ENCODE peak calls at places on chromosomes 5 and 9, in seven cellular contexts. A, D, I, Z, N, P and V are unnamed samples.

GRCh38 chr5:96177303-96177869 is 215.7 kb upstream of the ELL2 start:
- DNase-seq in A (peak; percentile 73), D (no peak), I (peak; percentile 40), Z (no peak), N (peak; percentile 12), P (no peak), V (no peak)

GRCh38 chr9:116945817-116946216 is 258.7 kb downstream of the TRIM32 start:
- DNase-seq in A (no peak), D (no peak), I (no peak), Z (no peak), N (no peak), P (no peak), V (no peak)

GRCh38 chr9:7788772-7789171 is 10.8 kb downstream of the DMAC1 start:
- DNase-seq in A (no peak), D (no peak), I (no peak), Z (no peak), N (no peak), P (no peak), V (no peak)

GRCh38 chr5:61758711-61759110 is 426.7 kb downstream of the ZSWIM6 start:
- DNase-seq in A (no peak), D (no peak), I (no peak), Z (no peak), N (no peak), P (no peak), V (no peak)

GRCh38 chr5:68554566-68555279 is 339.2 kb downstream of the PIK3R1 start:
- DNase-seq in A (no peak), D (no peak), I (no peak), Z (no peak), N (peak; percentile 16), P (peak; percentile 34), V (no peak)

GRCh38 chr5:74072646-74073045 is 446.6 kb downstream of the ARHGEF28 start:
- DNase-seq in A (no peak), D (no peak), I (no peak), Z (no peak), N (no peak), P (no peak), V (no peak)

GRCh38 chr9:136991993-136992818 is at the start of gene PAXX:
- DNase-seq in A (no peak), D (peak; percentile 93), I (peak; percentile 70), Z (peak; percentile 96), N (peak; percentile 81), P (peak; percentile 95), V (peak; percentile 100)

GRCh38 chr5:98827161-98827560 is 53.7 kb downstream of the RGMB start:
- DNase-seq in A (no peak), D (no peak), I (peak; percentile 32), Z (no peak), N (peak; percentile 45), P (peak; percentile 29), V (peak; percentile 39)

GRCh38 chr5:97629281-97629680 is 446.2 kb upstream of the RIOK2 start:
- DNase-seq in A (no peak), D (no peak), I (no peak), Z (no peak), N (peak; percentile 7), P (no peak), V (no peak)

GRCh38 chr5:154311362-154311761 is 120.8 kb downstream of the GALNT10 start:
- DNase-seq in A (peak; percentile 25), D (no peak), I (no peak), Z (no peak), N (no peak), P (no peak), V (no peak)

GRCh38 chr9:70438341-70438924 is 24.0 kb upstream of the KLF9 start:
- DNase-seq in A (no peak), D (no peak), I (peak; percentile 24), Z (no peak), N (peak; percentile 68), P (peak; percentile 15), V (no peak)

GRCh38 chr5:81854915-81855314 is 104.0 kb upstream of the SSBP2 start:
- DNase-seq in A (no peak), D (no peak), I (no peak), Z (no peak), N (no peak), P (no peak), V (no peak)

GRCh38 chr5:81853005-81853357 is 102.1 kb upstream of the SSBP2 start:
- DNase-seq in A (no peak), D (no peak), I (no peak), Z (no peak), N (no peak), P (peak; percentile 35), V (no peak)

GRCh38 chr5:81855576-81855975 is 104.7 kb upstream of the SSBP2 start:
- DNase-seq in A (no peak), D (no peak), I (no peak), Z (no peak), N (no peak), P (no peak), V (no peak)

GRCh38 chr5:81852277-81853004 is 101.5 kb upstream of the SSBP2 start:
- DNase-seq in A (no peak), D (peak; percentile 55), I (no peak), Z (peak; percentile 72), N (peak; percentile 51), P (peak; percentile 40), V (no peak)

DNA sequence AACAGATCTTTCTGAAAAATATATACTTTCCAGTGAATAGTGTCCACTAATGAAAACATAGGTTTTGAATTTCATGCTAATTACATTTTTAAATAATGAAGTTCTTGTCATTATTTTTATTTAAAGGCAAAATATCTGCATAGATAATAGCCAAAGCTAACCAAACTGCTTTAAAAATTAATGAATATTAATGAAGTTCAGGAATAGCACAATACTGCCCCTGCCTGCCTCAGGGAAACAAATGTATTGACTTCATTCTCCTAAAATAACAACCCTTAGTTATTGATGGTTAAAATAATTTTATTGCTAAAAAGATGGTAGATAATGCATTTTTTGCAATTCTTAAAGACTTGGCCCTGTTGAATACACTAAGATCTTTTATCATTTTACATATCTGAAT is 103.6 kb upstream of the SSBP2 start:
- DNase-seq in A (no peak), D (no peak), I (no peak), Z (no peak), N (no peak), P (no peak), V (no peak)
- TF ChIP-seq SP1 in A (no peak), D (no peak), I (no peak), Z (no peak), N (no peak), P (no peak), V (no peak)

GRCh38 chr5:75756191-75756590 is 39.0 kb upstream of the POC5 start:
- DNase-seq in A (no peak), D (no peak), I (no peak), Z (no peak), N (no peak), P (no peak), V (no peak)
- TF ChIP-seq SP1 in A (no peak), D (no peak), I (no peak), Z (no peak), N (no peak), P (no peak), V (no peak)

GRCh38 chr5:23208959-23209431 is 298.4 kb upstream of the PRDM9 start:
- DNase-seq in A (peak; percentile 9), D (peak; percentile 14), I (peak; percentile 39), Z (peak; percentile 51), N (no peak), P (peak; percentile 29), V (peak; percentile 61)
- TF ChIP-seq SP1 in A (no peak), D (no peak), I (no peak), Z (no peak), N (no peak), P (no peak), V (no peak)

DNA sequence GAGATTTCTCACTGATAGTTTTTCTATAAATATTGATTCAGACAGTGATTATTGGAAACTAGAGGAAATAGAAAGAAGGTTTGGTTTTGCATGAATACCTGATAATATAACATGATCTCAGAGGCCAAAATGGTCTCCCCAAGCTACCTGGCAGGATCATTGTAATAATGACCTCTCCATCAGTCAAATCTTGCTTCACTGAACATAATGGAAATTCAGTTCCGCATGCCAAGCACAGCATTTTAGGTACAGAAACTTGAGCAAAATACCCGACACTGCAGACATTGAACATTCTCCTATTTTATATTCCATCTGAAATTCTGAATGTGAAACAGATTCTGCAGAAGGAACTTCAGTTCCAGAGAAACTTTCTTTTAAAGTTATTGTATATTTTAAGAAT is 9.1 kb upstream of the TBC1D2 start:
- DNase-seq in A (no peak), D (no peak), I (no peak), Z (no peak), N (no peak), P (peak; percentile 1), V (no peak)
- TF ChIP-seq SP1 in A (no peak), D (no peak), I (no peak), Z (no peak), N (no peak), P (no peak), V (no peak)

GRCh38 chr9:33254211-33254610 is 10.3 kb downstream of the BAG1 start:
- DNase-seq in A (no peak), D (no peak), I (no peak), Z (no peak), N (no peak), P (no peak), V (no peak)
- TF ChIP-seq SP1 in A (no peak), D (no peak), I (no peak), Z (no peak), N (no peak), P (no peak), V (no peak)

DNA sequence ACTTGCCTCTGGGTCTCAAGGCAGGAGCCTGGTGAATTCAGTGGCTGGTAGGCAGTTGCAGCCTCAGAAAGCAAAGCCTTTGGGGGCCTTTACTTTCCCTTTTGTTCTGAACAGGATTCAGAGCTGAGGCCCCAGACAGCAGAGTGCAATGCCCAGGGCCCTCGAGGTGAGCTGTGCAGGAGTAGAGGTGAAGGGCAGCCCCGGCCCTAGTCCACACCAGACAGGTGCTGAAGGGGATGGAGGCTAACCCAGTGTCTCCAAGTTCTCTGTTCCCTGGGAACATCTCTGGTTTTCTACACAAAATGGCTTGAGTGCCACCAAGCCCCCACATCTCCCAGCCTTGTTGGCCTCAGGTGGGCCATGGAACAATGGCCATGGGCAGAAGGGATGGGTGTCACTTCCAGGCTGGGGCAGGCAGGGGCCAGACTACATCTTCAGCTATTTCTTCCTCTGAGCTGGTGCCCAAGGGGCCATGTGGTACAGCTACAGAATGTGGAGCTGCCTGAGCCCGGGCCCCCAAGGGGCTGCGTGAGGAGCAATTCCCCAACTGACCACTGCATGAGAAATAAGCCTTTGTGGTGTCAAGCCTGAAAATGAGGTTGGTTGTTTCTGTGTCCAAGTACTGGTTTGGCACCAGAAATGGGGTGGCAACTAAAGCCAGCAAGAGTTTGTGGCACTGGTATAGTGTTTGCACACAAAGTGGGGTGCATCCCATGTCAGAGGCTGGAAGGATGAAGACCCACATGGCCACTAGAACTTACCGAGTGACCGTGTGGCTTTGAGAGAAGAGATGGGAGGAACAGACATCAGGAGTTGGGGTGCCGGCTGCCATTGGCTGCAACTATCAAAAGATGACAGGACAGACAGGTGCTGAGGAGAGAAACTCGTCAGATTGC is 57.8 kb downstream of the BARX1 start:
- DNase-seq in A (no peak), D (no peak), I (no peak), Z (peak; percentile 34), N (no peak), P (no peak), V (no peak)
- TF ChIP-seq SP1 in A (no peak), D (no peak), I (no peak), Z (no peak), N (no peak), P (no peak), V (no peak)